ENCODE peak calls at places on chromosome 2, in nine cellular contexts. S is retinal pigment epithelial cell, N is fibroblast of lung, X is esophagus squamous epithelium, B is fibroblast of mammary gland, H is GM20000, K is psoas muscle, L is IMR-90, M is Peyer's patch. V is an unnamed sample.
A peak's percentile ranks its signal among the peaks of the same experiment; 100 is the strongest.

GRCh38 chr2:141058552-141058951 is 1072.3 kb downstream of the LRP1B start:
- DNase-seq in S (no peak), N (peak; percentile 9), X (no peak), B (no peak), H (no peak), K (no peak), L (no peak), M (no peak), V (no peak)

GRCh38 chr2:140117371-140117770 is 1337.2 kb upstream of the NXPH2 start:
- DNase-seq in S (peak; percentile 62), N (no peak), X (no peak), B (no peak), H (no peak), K (no peak), L (no peak), M (no peak), V (no peak)

GRCh38 chr2:173764094-173764493 is 201.1 kb downstream of the SP3 start:
- DNase-seq in S (no peak), N (no peak), X (no peak), B (no peak), H (no peak), K (no peak), L (no peak), M (no peak), V (no peak)

GRCh38 chr2:134590679-134591078 is 128.1 kb downstream of the TMEM163 start:
- DNase-seq in S (no peak), N (no peak), X (no peak), B (no peak), H (no peak), K (no peak), L (no peak), M (no peak), V (no peak)

GRCh38 chr2:37005118-37005868 is 39.0 kb upstream of the STRN start:
- DNase-seq in S (no peak), N (no peak), X (no peak), B (peak; percentile 45), H (peak; percentile 29), K (no peak), L (peak; percentile 23), M (no peak), V (no peak)

GRCh38 chr2:176675557-176676256 is 406.5 kb downstream of the MTX2 start:
- DNase-seq in S (no peak), N (no peak), X (no peak), B (no peak), H (no peak), K (no peak), L (no peak), M (no peak), V (no peak)

GRCh38 chr2:1930376-1930775 is 186.1 kb upstream of the PXDN start:
- DNase-seq in S (no peak), N (no peak), X (no peak), B (no peak), H (no peak), K (no peak), L (no peak), M (no peak), V (no peak)

GRCh38 chr2:54497738-54498680 is 41.9 kb downstream of the SPTBN1 start:
- DNase-seq in S (no peak), N (no peak), X (no peak), B (peak; percentile 59), H (no peak), K (no peak), L (peak; percentile 23), M (no peak), V (no peak)

GRCh38 chr2:152847067-152847466 is 128.6 kb downstream of the ARL6IP6 start:
- DNase-seq in S (peak; percentile 49), N (peak; percentile 88), X (no peak), B (peak; percentile 41), H (no peak), K (no peak), L (peak; percentile 59), M (no peak), V (no peak)

GRCh38 chr2:232336956-232337700 is 41.4 kb upstream of the ALPP start:
- DNase-seq in S (no peak), N (no peak), X (no peak), B (no peak), H (no peak), K (peak; percentile 39), L (no peak), M (no peak), V (peak; percentile 30)

GRCh38 chr2:43838560-43839267 is at the start of the genes ABCG5 and ABCG8:
- DNase-seq in S (no peak), N (no peak), X (no peak), B (no peak), H (no peak), K (no peak), L (no peak), M (no peak), V (no peak)

GRCh38 chr2:37570773-37571570 is 100.5 kb downstream of the CDC42EP3 start:
- DNase-seq in S (peak; percentile 73), N (peak; percentile 95), X (no peak), B (peak; percentile 97), H (peak; percentile 46), K (peak; percentile 60), L (peak; percentile 93), M (no peak), V (no peak)

GRCh38 chr2:176081993-176082884 is 1.5 kb downstream of the EVX2 start:
- DNase-seq in S (no peak), N (no peak), X (no peak), B (no peak), H (no peak), K (no peak), L (no peak), M (no peak), V (no peak)

GRCh38 chr2:241950413-241950863 is 80.9 kb downstream of the RTP5 start:
- DNase-seq in S (no peak), N (no peak), X (no peak), B (no peak), H (no peak), K (no peak), L (no peak), M (no peak), V (no peak)

GRCh38 chr2:53317863-53318262 is 449.7 kb upstream of the CHAC2 start:
- DNase-seq in S (no peak), N (peak; percentile 19), X (no peak), B (peak; percentile 5), H (no peak), K (no peak), L (peak; percentile 14), M (no peak), V (no peak)

GRCh38 chr2:111200333-111200879 is 79.7 kb downstream of the BCL2L11 start:
- DNase-seq in S (no peak), N (no peak), X (no peak), B (no peak), H (no peak), K (no peak), L (no peak), M (no peak), V (no peak)

GRCh38 chr2:127355407-127356008 is 32.3 kb downstream of the MAP3K2 start:
- DNase-seq in S (no peak), N (no peak), X (no peak), B (peak; percentile 27), H (peak; percentile 48), K (no peak), L (no peak), M (no peak), V (no peak)

DNA sequence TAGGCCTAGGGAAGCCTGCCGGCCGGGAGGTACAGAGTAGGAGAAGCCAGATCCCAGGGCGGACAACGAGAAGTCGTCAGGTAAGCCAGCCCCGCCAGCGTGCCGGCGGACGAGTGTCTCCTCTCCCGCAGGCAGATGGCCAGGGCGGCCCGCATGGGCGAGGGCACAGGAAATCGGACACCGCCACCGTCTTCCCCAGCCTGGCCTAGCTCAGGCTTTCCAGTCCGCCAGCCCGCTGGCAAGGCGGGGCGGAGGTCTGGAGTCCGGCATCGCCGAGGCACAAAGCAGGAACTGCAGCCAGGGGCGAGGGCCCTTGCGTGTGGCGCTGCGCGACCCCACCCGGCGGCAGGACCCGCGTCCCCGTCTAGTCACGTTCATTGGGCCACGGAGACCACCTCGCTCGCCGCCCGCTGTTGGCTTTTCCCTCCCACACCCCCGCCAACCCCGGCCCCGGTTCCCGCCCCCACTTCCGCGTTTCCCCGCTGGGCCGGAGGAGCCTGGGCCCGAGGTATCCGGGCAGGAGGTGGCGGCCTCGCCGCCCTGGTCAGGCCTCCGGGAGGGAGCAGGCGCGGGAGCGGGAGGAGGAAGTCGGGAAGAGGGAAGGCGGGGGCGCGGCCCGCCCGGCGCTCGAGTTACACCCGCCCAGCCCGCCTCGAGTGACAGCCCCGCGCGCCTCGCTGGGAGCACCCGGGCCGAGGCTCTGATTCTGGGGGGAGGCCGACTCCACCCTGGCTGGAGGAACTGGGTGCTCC is at the start of gene GPD2:
- DNase-seq in S (no peak), N (peak; percentile 89), X (peak; percentile 21), B (peak; percentile 87), H (peak; percentile 78), K (peak; percentile 96), L (peak; percentile 82), M (peak; percentile 63), V (peak; percentile 66)
- TF ChIP-seq CTCF in S (no peak), N (no peak), X (no peak), B (no peak), H (no peak), K (no peak), L (no peak), M (no peak), V (no peak)

GRCh38 chr2:214193943-214194342 is 216.9 kb upstream of the VWC2L start:
- DNase-seq in S (peak; percentile 52), N (peak; percentile 82), X (no peak), B (peak; percentile 62), H (no peak), K (no peak), L (peak; percentile 79), M (no peak), V (no peak)
- TF ChIP-seq CTCF in S (peak; percentile 28), N (no peak), X (no peak), B (peak; percentile 9), H (no peak), K (no peak), L (no peak), M (no peak), V (no peak)

DNA sequence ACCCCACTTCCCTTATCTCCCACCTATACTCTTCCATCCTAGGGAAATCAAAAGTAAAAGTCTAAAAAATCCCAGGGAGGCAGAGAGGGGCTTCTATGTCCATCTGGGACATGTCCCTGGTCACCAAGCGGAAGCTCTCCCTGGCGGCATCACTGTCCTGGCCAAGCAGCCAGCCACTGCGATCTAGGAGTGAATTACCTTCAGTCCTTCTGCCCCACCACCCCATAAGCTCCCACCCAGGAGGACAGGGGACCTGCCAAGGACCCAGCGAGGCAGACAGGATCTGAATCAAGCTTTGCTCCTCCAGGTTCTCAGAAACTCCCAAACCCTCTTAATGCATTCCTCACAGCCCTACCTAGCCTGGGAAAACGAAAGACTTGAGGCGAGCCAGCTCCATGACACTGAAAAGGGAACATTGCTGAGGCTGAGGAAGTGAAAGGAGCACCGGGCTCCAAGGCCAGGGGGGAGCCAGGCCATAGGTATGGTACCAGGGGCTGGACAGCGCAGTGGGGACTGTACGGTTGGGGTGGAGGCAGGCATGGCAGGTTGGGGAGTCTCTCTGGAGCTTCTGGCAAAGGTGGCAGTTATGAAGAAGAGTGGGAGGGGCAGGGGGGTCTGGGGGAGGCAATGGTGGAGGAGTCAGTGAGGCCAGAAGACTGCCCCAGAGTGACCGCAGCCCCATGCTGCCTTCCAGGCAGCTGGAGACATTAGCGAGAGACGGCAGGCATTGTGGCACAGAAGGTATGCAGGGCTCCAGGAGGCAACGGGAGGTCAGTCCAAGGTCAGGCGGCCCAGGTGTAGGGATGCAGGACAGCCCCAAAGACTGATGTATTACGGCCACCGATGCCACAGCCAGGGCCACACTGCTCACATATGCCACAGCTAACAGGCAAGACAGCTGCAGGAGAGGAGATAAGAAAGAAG is 2.7 kb upstream of the SLC23A3 start:
- DNase-seq in S (no peak), N (no peak), X (no peak), B (no peak), H (no peak), K (no peak), L (no peak), M (no peak), V (no peak)
- TF ChIP-seq CTCF in S (no peak), N (no peak), X (no peak), B (no peak), H (no peak), K (no peak), L (no peak), M (no peak), V (no peak)

GRCh38 chr2:239563561-239563960 is 162.7 kb upstream of the HDAC4 start:
- DNase-seq in S (no peak), N (no peak), X (no peak), B (no peak), H (no peak), K (no peak), L (no peak), M (no peak), V (no peak)
- TF ChIP-seq CTCF in S (no peak), N (no peak), X (no peak), B (no peak), H (no peak), K (no peak), L (no peak), M (no peak), V (no peak)